ENCODE peak calls at places on chromosomes 11 and 22, in four cellular contexts. D, X, K and L are unnamed samples.

GRCh38 chr11:45233121-45233803 is 52.9 kb downstream of the SYT13 start:
- DNase-seq in D (peak; percentile 67), X (peak; percentile 93), K (peak; percentile 47), L (peak; percentile 87)

GRCh38 chr11:107591098-107591445 is at the start of gene ELMOD1:
- DNase-seq in D (peak; percentile 51), X (peak; percentile 67), K (peak; percentile 7), L (peak; percentile 84)

GRCh38 chr22:43448048-43448447 is 36.2 kb downstream of the MPPED1 start:
- DNase-seq in D (no peak), X (no peak), K (no peak), L (no peak)

GRCh38 chr22:29267858-29268510 is at the start of the genes EWSR1 and RHBDD3:
- DNase-seq in D (peak; percentile 96), X (peak; percentile 91), K (peak; percentile 91), L (peak; percentile 97)

GRCh38 chr11:75249704-75250103 is 9.1 kb downstream of the TPBGL start:
- DNase-seq in D (no peak), X (no peak), K (no peak), L (no peak)

GRCh38 chr22:36237462-36238347 is 1.6 kb downstream of the APOL2 start:
- DNase-seq in D (no peak), X (no peak), K (no peak), L (no peak)

GRCh38 chr11:369336-370018 is at the start of gene B4GALNT4:
- DNase-seq in D (peak; percentile 62), X (peak; percentile 40), K (no peak), L (peak; percentile 52)

GRCh38 chr11:62477927-62478326 is 59.1 kb downstream of the SCGB1A1 start:
- DNase-seq in D (no peak), X (no peak), K (no peak), L (no peak)

DNA sequence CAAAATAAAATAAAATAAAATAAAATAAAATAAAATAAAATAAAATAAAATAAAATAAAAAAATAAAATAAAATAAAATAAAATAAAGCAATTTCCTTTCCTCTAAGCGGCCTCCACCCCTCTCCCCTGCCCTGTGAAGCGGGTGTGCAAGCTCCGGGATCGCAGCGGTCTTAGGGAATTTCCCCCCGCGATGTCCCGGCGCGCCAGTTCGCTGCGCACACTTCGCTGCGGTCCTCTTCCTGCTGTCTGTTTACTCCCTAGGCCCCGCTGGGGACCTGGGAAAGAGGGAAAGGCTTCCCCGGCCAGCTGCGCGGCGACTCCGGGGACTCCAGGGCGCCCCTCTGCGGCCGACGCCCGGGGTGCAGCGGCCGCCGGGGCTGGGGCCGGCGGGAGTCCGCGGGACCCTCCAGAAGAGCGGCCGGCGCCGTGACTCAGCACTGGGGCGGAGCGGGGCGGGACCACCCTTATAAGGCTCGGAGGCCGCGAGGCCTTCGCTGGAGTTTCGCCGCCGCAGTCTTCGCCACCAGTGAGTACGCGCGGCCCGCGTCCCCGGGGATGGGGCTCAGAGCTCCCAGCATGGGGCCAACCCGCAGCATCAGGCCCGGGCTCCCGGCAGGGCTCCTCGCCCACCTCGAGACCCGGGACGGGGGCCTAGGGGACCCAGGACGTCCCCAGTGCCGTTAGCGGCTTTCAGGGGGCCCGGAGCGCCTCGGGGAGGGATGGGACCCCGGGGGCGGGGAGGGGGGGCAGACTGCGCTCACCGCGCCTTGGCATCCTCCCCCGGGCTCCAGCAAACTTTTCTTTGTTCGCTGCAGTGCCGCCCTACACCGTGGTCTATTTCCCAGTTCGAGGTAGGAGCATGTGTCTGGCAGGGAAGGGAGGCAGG is at the start of gene GSTP1:
- DNase-seq in D (peak; percentile 96), X (peak; percentile 86), K (no peak), L (peak; percentile 92)
- TF ChIP-seq SP1 in D (peak; percentile 74), X (peak; percentile 79), K (no peak), L (no peak)

GRCh38 chr11:70523384-70524095 is 125.2 kb downstream of the CTTN start:
- DNase-seq in D (no peak), X (no peak), K (no peak), L (no peak)

GRCh38 chr11:70522261-70522612 is 123.9 kb downstream of the CTTN start:
- DNase-seq in D (no peak), X (no peak), K (no peak), L (no peak)

GRCh38 chr11:70522613-70523311 is 124.4 kb downstream of the CTTN start:
- DNase-seq in D (no peak), X (no peak), K (no peak), L (no peak)

GRCh38 chr11:70519117-70519516 is 120.8 kb downstream of the CTTN start:
- DNase-seq in D (peak; percentile 11), X (no peak), K (no peak), L (no peak)

GRCh38 chr11:70521475-70522260 is 123.3 kb downstream of the CTTN start:
- DNase-seq in D (no peak), X (no peak), K (no peak), L (no peak)
- TF ChIP-seq ELF4 in D (no peak), X (no peak), K (no peak), L (no peak)

GRCh38 chr11:33910960-33911339 is 19.1 kb upstream of the LMO2 start:
- DNase-seq in D (no peak), X (no peak), K (no peak), L (no peak)
- TF ChIP-seq SP1 in D (no peak), X (no peak), K (no peak), L (no peak)

DNA sequence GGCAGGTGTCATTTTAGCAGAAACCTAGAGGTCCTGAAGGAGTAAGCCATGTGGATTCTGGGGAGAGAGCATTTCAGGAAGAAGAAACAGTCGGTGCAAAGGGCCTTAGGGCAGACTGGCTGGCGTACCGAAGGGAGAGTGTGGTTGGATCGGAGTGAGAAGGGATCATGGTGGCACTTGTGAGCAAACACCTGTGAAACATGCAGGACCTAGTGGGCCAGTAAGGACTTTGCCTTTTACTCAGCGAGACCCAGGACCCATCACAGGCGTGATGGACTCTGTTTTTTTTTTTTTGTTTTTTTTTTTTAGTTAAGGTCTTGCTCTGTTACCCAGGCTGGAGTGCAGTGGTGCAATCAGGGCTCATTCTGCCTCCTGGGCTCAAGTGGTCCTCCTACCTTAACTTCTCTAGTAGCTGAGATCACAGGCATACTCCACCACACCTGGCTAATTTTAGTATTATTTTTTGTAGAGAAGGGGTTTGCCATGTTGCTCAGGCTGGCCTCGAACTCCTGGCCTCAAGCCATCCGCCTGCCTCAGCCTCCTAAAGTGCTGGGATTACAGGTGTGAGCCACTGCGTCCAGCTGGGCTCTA is 3.5 kb upstream of the TSGA10IP start:
- DNase-seq in D (no peak), X (no peak), K (no peak), L (no peak)
- TF ChIP-seq ELF4 in D (no peak), X (no peak), K (no peak), L (no peak)

GRCh38 chr11:64524534-64525042 is 66.4 kb upstream of the SLC22A12 start:
- DNase-seq in D (no peak), X (no peak), K (no peak), L (no peak)
- TF ChIP-seq SP1 in D (no peak), X (no peak), K (no peak), L (no peak)

DNA sequence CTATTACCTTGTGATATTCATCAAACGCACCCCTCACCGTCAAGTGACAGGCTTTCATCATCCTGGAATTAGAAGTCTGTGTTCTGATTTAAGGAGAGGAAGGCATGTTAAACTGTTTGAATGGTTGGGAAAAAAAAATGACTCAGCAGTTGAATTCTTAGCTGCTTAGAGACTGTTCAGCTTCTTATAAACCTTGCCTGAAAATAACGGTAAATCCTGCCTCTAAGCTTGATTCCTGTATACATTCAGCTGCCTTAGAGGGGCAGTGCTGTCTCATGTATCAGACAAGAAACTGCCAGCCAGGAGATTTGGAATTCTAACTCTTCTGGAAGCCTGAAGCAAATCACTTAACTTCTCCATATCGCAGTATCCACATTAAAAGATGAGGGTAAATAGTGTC is 437.4 kb downstream of the JRKL start:
- DNase-seq in D (peak; percentile 31), X (no peak), K (no peak), L (no peak)
- TF ChIP-seq ELF4 in D (no peak), X (no peak), K (no peak), L (no peak)

DNA sequence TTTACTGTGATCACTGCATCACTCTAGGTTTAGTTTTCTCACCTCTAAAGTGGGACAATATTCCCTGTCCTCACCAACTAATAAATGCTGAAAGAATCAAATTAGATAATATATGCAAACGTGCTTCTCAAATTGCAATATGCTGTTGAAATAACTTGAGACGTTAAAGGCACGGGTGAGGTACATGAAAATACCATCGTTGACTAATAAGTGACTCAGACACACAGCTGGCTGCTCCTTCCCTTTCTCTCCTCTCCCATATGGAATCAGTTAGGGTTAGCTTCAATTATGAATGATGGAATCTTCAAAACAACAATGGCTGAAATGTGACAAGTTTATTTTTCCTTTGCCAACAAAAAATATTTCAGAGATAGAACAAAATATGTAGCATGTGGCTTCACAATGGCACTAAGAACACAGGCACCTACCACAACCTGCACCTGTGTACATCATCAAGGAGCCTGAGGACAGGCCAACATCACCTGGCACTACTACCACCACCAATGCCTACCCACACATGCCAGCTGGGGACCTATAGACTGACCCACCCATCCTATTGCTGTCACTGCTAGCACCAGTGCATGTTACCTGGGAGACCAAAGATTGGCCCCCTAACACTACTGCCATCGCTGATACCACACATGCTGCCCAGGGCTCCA is 13.7 kb downstream of the GDPD4 start:
- DNase-seq in D (no peak), X (no peak), K (no peak), L (no peak)
- TF ChIP-seq SP1 in D (no peak), X (no peak), K (no peak), L (no peak)